ENCODE peak calls at places on chromosomes 1 and 21, in five cellular contexts. A is T-cell, W is globus pallidus, C is NCI-H524, M is foreskin melanocyte. E is an unnamed sample.

GRCh38 chr1:150621497-150622113 is 7.8 kb downstream of the ENSA start:
- DNase-seq in A (peak), W (no peak), C (peak), M (no peak), E (peak)

GRCh38 chr21:25974937-25975336 is 195.6 kb downstream of the APP start:
- DNase-seq in A (no peak), W (no peak), C (no peak), M (no peak), E (no peak)

GRCh38 chr1:100786870-100787269 is 67.3 kb downstream of the VCAM1 start:
- DNase-seq in A (no peak), W (no peak), C (no peak), M (no peak), E (no peak)

GRCh38 chr1:109791495-109792040 is 27.8 kb upstream of the EPS8L3 start:
- DNase-seq in A (no peak), W (no peak), C (no peak), M (no peak), E (no peak)

GRCh38 chr1:116983678-116984077 is 17.9 kb upstream of the CD101 start:
- DNase-seq in A (no peak), W (no peak), C (no peak), M (no peak), E (no peak)

GRCh38 chr1:247419326-247419725 is 3.4 kb downstream of the NLRP3 start:
- DNase-seq in A (no peak), W (no peak), C (no peak), M (no peak), E (no peak)

GRCh38 chr1:43933386-43934278 is at the start of gene ARTN:
- DNase-seq in A (no peak), W (no peak), C (peak), M (no peak), E (no peak)

GRCh38 chr21:29299906-29300546 is 1.3 kb downstream of the BACH1 start:
- DNase-seq in A (peak), W (peak), C (peak), M (peak), E (peak)

GRCh38 chr1:5998906-5999301 is 6.7 kb upstream of the NPHP4 start:
- DNase-seq in A (no peak), W (no peak), C (no peak), M (no peak), E (no peak)

GRCh38 chr1:93595266-93595665 is 86.4 kb downstream of the BCAR3 start:
- DNase-seq in A (no peak), W (no peak), C (no peak), M (no peak), E (no peak)

GRCh38 chr1:226476657-226477319 is 68.9 kb upstream of the PARP1 start:
- DNase-seq in A (no peak), W (no peak), C (peak), M (no peak), E (peak)

GRCh38 chr1:32199717-32200072 is 700 bp upstream of the CCDC28B start:
- DNase-seq in A (no peak), W (peak), C (no peak), M (no peak), E (no peak)

GRCh38 chr1:150236614-150236934 is 662 bp upstream of the ANP32E start:
- DNase-seq in A (no peak), W (no peak), C (no peak), M (no peak), E (no peak)

GRCh38 chr1:95575291-95575690 is 341.3 kb downstream of the RWDD3 start:
- DNase-seq in A (no peak), W (no peak), C (no peak), M (no peak), E (no peak)

GRCh38 chr1:115112496-115113375 is 23.4 kb upstream of the TSPAN2 start:
- DNase-seq in A (peak), W (no peak), C (peak), M (no peak), E (peak)

GRCh38 chr1:151327903-151328674 is 873 bp upstream of the PI4KB start:
- DNase-seq in A (no peak), W (no peak), C (no peak), M (no peak), E (peak)

GRCh38 chr1:180632326-180633088 is 685 bp downstream of the XPR1 start:
- DNase-seq in A (peak), W (peak), C (peak), M (peak), E (peak)

GRCh38 chr1:115648717-115649691 is 7.2 kb downstream of the VANGL1 start:
- DNase-seq in A (no peak), W (no peak), C (no peak), M (no peak), E (no peak)

GRCh38 chr21:43645414-43645891 is 13.8 kb downstream of the HSF2BP start:
- DNase-seq in A (no peak), W (peak), C (peak), M (peak), E (peak)

GRCh38 chr1:52216907-52217458 is 75.1 kb downstream of the ZFYVE9 start:
- DNase-seq in A (no peak), W (no peak), C (no peak), M (no peak), E (no peak)

GRCh38 chr1:212954514-212954913 is 4.2 kb downstream of the VASH2 start:
- DNase-seq in A (no peak), W (no peak), C (no peak), M (no peak), E (no peak)

GRCh38 chr1:167439301-167439988 is 78.9 kb downstream of the CD247 start:
- DNase-seq in A (no peak), W (peak), C (peak), M (peak), E (peak)

GRCh38 chr1:203325418-203326091 is 20.2 kb downstream of the BTG2 start:
- DNase-seq in A (no peak), W (peak), C (peak), M (no peak), E (no peak)

GRCh38 chr1:169604781-169605560 is 18.7 kb upstream of the F5 start:
- DNase-seq in A (peak), W (peak), C (no peak), M (no peak), E (no peak)

GRCh38 chr1:94819945-94820746 is at the start of gene SLC44A3:
- DNase-seq in A (no peak), W (no peak), C (peak), M (no peak), E (peak)

GRCh38 chr21:46153259-46154154 is 1.9 kb downstream of the FTCD start:
- DNase-seq in A (peak), W (peak), C (peak), M (peak), E (peak)

GRCh38 chr21:28150778-28151177 is 841.9 kb downstream of the LTN1 start:
- DNase-seq in A (no peak), W (no peak), C (no peak), M (no peak), E (no peak)

GRCh38 chr21:45219517-45219916 is 68.2 kb downstream of the POFUT2 start:
- DNase-seq in A (no peak), W (no peak), C (no peak), M (peak), E (peak)

GRCh38 chr1:41268154-41268770 is 26.2 kb upstream of the SCMH1 start:
- DNase-seq in A (peak), W (peak), C (peak), M (peak), E (peak)

GRCh38 chr21:14452031-14452778 is 69.3 kb upstream of the HSPA13 start:
- DNase-seq in A (no peak), W (no peak), C (no peak), M (no peak), E (no peak)

GRCh38 chr1:95197616-95198252 is 36.3 kb upstream of the RWDD3 start:
- DNase-seq in A (no peak), W (no peak), C (peak), M (no peak), E (no peak)